ENCODE peak calls at places on chromosomes 11 and 22, in seven cellular contexts. F is EL; X is lower leg skin; A is foreskin fibroblast; E is stimulated activated CD8-positive, alpha-beta memory T cell treated with anti-CD3 and anti-CD28 coated beads, Interleukin-15, amount 100 ng/mL, for 24 hours; N is aorta; H is hepatocyte. Q is an unnamed sample.

GRCh38 chr11:71252434-71252781 is at the start of gene SHANK2:
- DNase-seq in F (no peak), X (no peak), A (no peak), E (no peak), N (no peak), H (peak; percentile 83), Q (no peak)

GRCh38 chr22:22226448-22227187 is 18.0 kb upstream of the VPREB1 start:
- DNase-seq in F (no peak), X (peak; percentile 6), A (no peak), E (no peak), N (no peak), H (no peak), Q (no peak)

GRCh38 chr22:22953796-22954195 is 66.2 kb downstream of the IGLL5 start:
- DNase-seq in F (no peak), X (no peak), A (no peak), E (no peak), N (no peak), H (no peak), Q (no peak)

GRCh38 chr11:113874096-113874919 is 1.1 kb downstream of the USP28 start:
- DNase-seq in F (peak; percentile 37), X (peak; percentile 70), A (no peak), E (no peak), N (no peak), H (no peak), Q (no peak)

GRCh38 chr22:48520888-48521600 is 1306.6 kb downstream of the BRD1 start:
- DNase-seq in F (no peak), X (no peak), A (no peak), E (no peak), N (no peak), H (no peak), Q (no peak)

GRCh38 chr11:118659956-118660645 is 19.3 kb downstream of the TREH start:
- DNase-seq in F (no peak), X (peak; percentile 80), A (no peak), E (no peak), N (no peak), H (peak; percentile 3), Q (no peak)

GRCh38 chr11:13963169-13963948 is 836 bp downstream of the SPON1 start:
- DNase-seq in F (no peak), X (no peak), A (no peak), E (no peak), N (peak; percentile 62), H (peak; percentile 58), Q (no peak)

GRCh38 chr11:111911563-111912401 is at the start of gene CRYAB:
- DNase-seq in F (peak; percentile 79), X (peak; percentile 97), A (peak; percentile 82), E (no peak), N (peak; percentile 92), H (peak; percentile 88), Q (no peak)

GRCh38 chr11:95985174-95985808 is 61.4 kb upstream of the MTMR2 start:
- DNase-seq in F (peak; percentile 5), X (no peak), A (no peak), E (no peak), N (no peak), H (no peak), Q (no peak)

GRCh38 chr22:39596601-39597000 is 26.0 kb downstream of the CACNA1I start:
- DNase-seq in F (no peak), X (no peak), A (no peak), E (no peak), N (no peak), H (no peak), Q (no peak)

GRCh38 chr11:116412118-116412889 is 360.5 kb downstream of the BUD13 start:
- DNase-seq in F (no peak), X (no peak), A (no peak), E (no peak), N (no peak), H (peak; percentile 64), Q (no peak)

GRCh38 chr11:443542-444199 is 1.9 kb upstream of the ANO9 start:
- DNase-seq in F (peak; percentile 15), X (no peak), A (no peak), E (no peak), N (peak; percentile 33), H (peak; percentile 31), Q (no peak)

GRCh38 chr22:43392385-43392989 is 19.3 kb upstream of the MPPED1 start:
- DNase-seq in F (no peak), X (no peak), A (no peak), E (no peak), N (no peak), H (no peak), Q (no peak)

GRCh38 chr11:128232588-128232987 is 354.8 kb downstream of the ETS1 start:
- DNase-seq in F (no peak), X (no peak), A (no peak), E (no peak), N (no peak), H (no peak), Q (no peak)

GRCh38 chr22:38327805-38328204 is 10.6 kb upstream of the CSNK1E start:
- DNase-seq in F (peak; percentile 87), X (no peak), A (peak; percentile 77), E (no peak), N (no peak), H (no peak), Q (no peak)

GRCh38 chr11:45646275-45646970 is 19.0 kb downstream of the CHST1 start:
- DNase-seq in F (peak; percentile 31), X (peak; percentile 69), A (peak; percentile 20), E (no peak), N (no peak), H (no peak), Q (no peak)

GRCh38 chr22:39932918-39933649 is 27.1 kb upstream of the TMA7B start:
- DNase-seq in F (peak; percentile 41), X (peak; percentile 42), A (no peak), E (no peak), N (no peak), H (peak; percentile 36), Q (no peak)

GRCh38 chr11:86637976-86638375 is 34.4 kb downstream of the ME3 start:
- DNase-seq in F (peak; percentile 24), X (no peak), A (peak; percentile 43), E (no peak), N (no peak), H (no peak), Q (no peak)

GRCh38 chr11:41286751-41287150 is 172.7 kb downstream of the LRRC4C start:
- DNase-seq in F (no peak), X (no peak), A (no peak), E (no peak), N (no peak), H (no peak), Q (no peak)

GRCh38 chr11:120172921-120173705 is 35.2 kb upstream of the TRIM29 start:
- DNase-seq in F (no peak), X (no peak), A (no peak), E (no peak), N (no peak), H (no peak), Q (no peak)